ENCODE peak calls at places on chromosomes 6 and 20, in eight cellular contexts. M is amygdala, H is lung, O is B cell, G is NCI-H460, V is RPMI8226, X is fibroblast of lung, J is hypothalamus. D is an unnamed sample.

GRCh38 chr6:13053080-13053479 is 275.3 kb downstream of the TBC1D7 start:
- DNase-seq in M (no peak), H (no peak), O (no peak), G (no peak), V (no peak), X (no peak), J (no peak), D (peak)

GRCh38 chr20:3753098-3753497 is 14.5 kb downstream of the ADISSP start:
- DNase-seq in M (no peak), H (no peak), O (peak), G (peak), V (peak), X (peak), J (peak), D (no peak)

GRCh38 chr6:148747493-148748160 is 797 bp downstream of the UST start:
- DNase-seq in M (peak), H (peak), O (peak), G (no peak), V (peak), X (peak), J (no peak), D (no peak)

GRCh38 chr20:24166127-24166389 is 177.5 kb upstream of the GGTLC1 start:
- DNase-seq in M (no peak), H (no peak), O (no peak), G (no peak), V (no peak), X (no peak), J (no peak), D (no peak)

GRCh38 chr20:61819921-61820825 is 245.5 kb downstream of the TAF4 start:
- DNase-seq in M (no peak), H (no peak), O (no peak), G (no peak), V (no peak), X (no peak), J (no peak), D (no peak)

GRCh38 chr6:106158816-106159215 is 72.7 kb downstream of the PRDM1 start:
- DNase-seq in M (no peak), H (no peak), O (no peak), G (no peak), V (no peak), X (peak), J (no peak), D (no peak)

GRCh38 chr6:55496201-55496600 is 82.8 kb downstream of the HMGCLL1 start:
- DNase-seq in M (no peak), H (no peak), O (no peak), G (no peak), V (no peak), X (no peak), J (no peak), D (no peak)

GRCh38 chr6:33809619-33810018 is 5.8 kb upstream of the MLN start:
- DNase-seq in M (no peak), H (no peak), O (no peak), G (no peak), V (peak), X (no peak), J (no peak), D (no peak)

GRCh38 chr6:152874846-152875568 is 107.8 kb downstream of the FBXO5 start:
- DNase-seq in M (no peak), H (no peak), O (no peak), G (no peak), V (no peak), X (no peak), J (no peak), D (no peak)

GRCh38 chr6:150100745-150101144 is 31.8 kb upstream of the ULBP3 start:
- DNase-seq in M (no peak), H (no peak), O (no peak), G (no peak), V (no peak), X (no peak), J (no peak), D (no peak)

GRCh38 chr6:13292774-13293173 is 35.6 kb downstream of the TBC1D7 start:
- DNase-seq in M (no peak), H (no peak), O (no peak), G (no peak), V (no peak), X (no peak), J (no peak), D (no peak)

GRCh38 chr20:50521221-50521642 is 11.0 kb downstream of the PTPN1 start:
- DNase-seq in M (no peak), H (no peak), O (no peak), G (no peak), V (no peak), X (no peak), J (no peak), D (no peak)

GRCh38 chr6:106513813-106514212 is 115.5 kb downstream of the RTN4IP1 start:
- DNase-seq in M (no peak), H (no peak), O (peak), G (no peak), V (no peak), X (no peak), J (no peak), D (no peak)

GRCh38 chr20:19380211-19380610 is 167.8 kb downstream of the SLC24A3 start:
- DNase-seq in M (no peak), H (no peak), O (no peak), G (no peak), V (no peak), X (no peak), J (no peak), D (no peak)

GRCh38 chr6:68279793-68280557 is 355.1 kb upstream of the ADGRB3 start:
- DNase-seq in M (no peak), H (peak), O (no peak), G (peak), V (no peak), X (peak), J (no peak), D (no peak)

GRCh38 chr20:36975085-36975829 is 23.7 kb upstream of the SAMHD1 start:
- DNase-seq in M (no peak), H (no peak), O (no peak), G (no peak), V (no peak), X (no peak), J (no peak), D (no peak)

GRCh38 chr20:38723982-38724602 is at the start of gene SLC32A1:
- DNase-seq in M (no peak), H (no peak), O (peak), G (no peak), V (no peak), X (no peak), J (no peak), D (no peak)

GRCh38 chr6:33988121-33989015 is 157.5 kb downstream of the GRM4 start:
- DNase-seq in M (no peak), H (no peak), O (no peak), G (no peak), V (peak), X (no peak), J (no peak), D (no peak)

GRCh38 chr6:166999845-167000253 is 652 bp downstream of the CEP43 start:
- DNase-seq in M (no peak), H (no peak), O (no peak), G (no peak), V (no peak), X (peak), J (no peak), D (no peak)

GRCh38 chr20:44414346-44414714 is 58.8 kb downstream of the HNF4A start:
- DNase-seq in M (no peak), H (no peak), O (no peak), G (no peak), V (no peak), X (no peak), J (no peak), D (no peak)

GRCh38 chr6:118912646-118913045 is 18.7 kb downstream of the ASF1A start:
- DNase-seq in M (no peak), H (no peak), O (no peak), G (no peak), V (no peak), X (no peak), J (no peak), D (no peak)

GRCh38 chr6:10800810-10801209 is 37.5 kb downstream of the MAK start:
- DNase-seq in M (no peak), H (no peak), O (no peak), G (peak), V (no peak), X (peak), J (no peak), D (no peak)

GRCh38 chr6:159943101-159943632 is 25.7 kb upstream of the IGF2R start:
- DNase-seq in M (no peak), H (no peak), O (no peak), G (no peak), V (no peak), X (peak), J (no peak), D (no peak)

GRCh38 chr6:106066984-106067383 is 19.2 kb upstream of the PRDM1 start:
- DNase-seq in M (no peak), H (no peak), O (no peak), G (no peak), V (no peak), X (peak), J (no peak), D (no peak)

GRCh38 chr20:9066196-9066595 is 2.7 kb upstream of the PLCB4 start:
- DNase-seq in M (no peak), H (no peak), O (no peak), G (no peak), V (no peak), X (no peak), J (no peak), D (no peak)

GRCh38 chr6:127618729-127619128 is 41.8 kb downstream of the C6orf58 start:
- DNase-seq in M (no peak), H (no peak), O (no peak), G (no peak), V (no peak), X (no peak), J (no peak), D (no peak)

GRCh38 chr6:46186583-46186982 is 15.8 kb upstream of the ENPP5 start:
- DNase-seq in M (no peak), H (no peak), O (no peak), G (no peak), V (no peak), X (peak), J (no peak), D (no peak)

GRCh38 chr20:17568972-17569471 is 853 bp upstream of the DSTN start:
- DNase-seq in M (no peak), H (peak), O (peak), G (peak), V (peak), X (peak), J (no peak), D (peak)

GRCh38 chr6:17525637-17526036 is 74.5 kb upstream of the FAM8A1 start:
- DNase-seq in M (no peak), H (no peak), O (no peak), G (no peak), V (no peak), X (no peak), J (no peak), D (no peak)

GRCh38 chr20:47210470-47210869 is 146.0 kb downstream of the ZMYND8 start:
- DNase-seq in M (no peak), H (no peak), O (no peak), G (no peak), V (no peak), X (no peak), J (no peak), D (no peak)

GRCh38 chr6:106070626-106071025 is 15.5 kb upstream of the PRDM1 start:
- DNase-seq in M (no peak), H (no peak), O (no peak), G (no peak), V (no peak), X (no peak), J (no peak), D (no peak)

GRCh38 chr6:118939683-118940082 is 4.7 kb upstream of the MCM9 start:
- DNase-seq in M (no peak), H (no peak), O (no peak), G (no peak), V (no peak), X (no peak), J (no peak), D (no peak)

GRCh38 chr6:161137839-161138544 is 135.9 kb downstream of the AGPAT4 start:
- DNase-seq in M (no peak), H (no peak), O (no peak), G (no peak), V (no peak), X (peak), J (no peak), D (no peak)

GRCh38 chr6:81793811-81794210 is 41.3 kb upstream of the TENT5A start:
- DNase-seq in M (no peak), H (no peak), O (no peak), G (no peak), V (no peak), X (peak), J (no peak), D (no peak)

GRCh38 chr6:4319992-4320683 is 184.8 kb upstream of the ECI2 start:
- DNase-seq in M (no peak), H (no peak), O (no peak), G (peak), V (no peak), X (peak), J (no peak), D (no peak)

GRCh38 chr20:47262365-47263013 is 94.0 kb downstream of the ZMYND8 start:
- DNase-seq in M (no peak), H (no peak), O (peak), G (no peak), V (peak), X (no peak), J (no peak), D (no peak)

GRCh38 chr6:101402618-101403002 is 9.1 kb downstream of the GRIK2 start:
- DNase-seq in M (no peak), H (no peak), O (no peak), G (no peak), V (no peak), X (no peak), J (no peak), D (peak)

GRCh38 chr20:45087814-45088213 is 13.1 kb downstream of the KCNS1 start:
- DNase-seq in M (no peak), H (no peak), O (no peak), G (no peak), V (no peak), X (peak), J (no peak), D (no peak)

GRCh38 chr6:99605074-99605726 is 1.4 kb upstream of the PRDM13 start:
- DNase-seq in M (no peak), H (no peak), O (no peak), G (no peak), V (no peak), X (no peak), J (no peak), D (no peak)